ENCODE peak calls at places on chromosomes 4 and X, in four cellular contexts. T is heart left ventricle, M is omental fat pad, O is right lobe of liver. V is an unnamed sample.

GRCh38 chr4:2036866-2037265 is 22.3 kb upstream of the NAT8L start:
- ATAC-seq in O (no peak), M (no peak), T (no peak), V (no peak)

GRCh38 chrX:20506739-20507138 is 240.0 kb upstream of the RPS6KA3 start:
- ATAC-seq in M (no peak), O (no peak), T (no peak), V (no peak)

GRCh38 chrX:128800138-128800537 is 723.2 kb downstream of the SMARCA1 start:
- ATAC-seq in T (no peak), O (no peak), M (no peak), V (no peak)

GRCh38 chr4:187603093-187603395 is 392.5 kb upstream of the ZFP42 start:
- ATAC-seq in T (no peak), O (no peak), M (no peak), V (no peak)

GRCh38 chrX:19827088-19827487 is 60.3 kb downstream of the SH3KBP1 start:
- ATAC-seq in O (no peak), T (no peak), M (no peak), V (no peak)

GRCh38 chrX:119288890-119289393 is 52.9 kb downstream of the PGRMC1 start:
- ATAC-seq in O (no peak), T (no peak), M (no peak), V (no peak)

GRCh38 chr4:92455329-92455839 is 151.6 kb downstream of the GRID2 start:
- ATAC-seq in M (no peak), O (no peak), T (no peak), V (no peak)

GRCh38 chr4:146134761-146135160 is 40.8 kb upstream of the LSM6 start:
- ATAC-seq in T (no peak), M (no peak), O (peak), V (peak)

GRCh38 chr4:100206850-100207249 is 16.6 kb upstream of the DDIT4L start:
- ATAC-seq in M (no peak), T (no peak), O (no peak), V (no peak)

GRCh38 chr4:87884976-87885574 is 52.3 kb downstream of the MEPE start:
- ATAC-seq in O (no peak), T (no peak), M (no peak), V (no peak)

GRCh38 chr4:78627966-78628678 is 76.6 kb downstream of the ANXA3 start:
- ATAC-seq in O (no peak), T (no peak), M (no peak), V (no peak)

GRCh38 chr4:130077275-130077674 is 981.3 kb downstream of the C4orf33 start:
- ATAC-seq in T (no peak), M (no peak), O (no peak), V (no peak)

GRCh38 chr4:94237271-94237670 is 29.6 kb downstream of the SMARCAD1 start:
- ATAC-seq in M (no peak), T (no peak), O (no peak), V (no peak)

GRCh38 chrX:42755820-42756219 is 22.1 kb downstream of the PPP1R2C start:
- ATAC-seq in T (peak), M (no peak), O (peak), V (peak)

GRCh38 chr4:132123870-132124623 is 1025.0 kb upstream of the PCDH10 start:
- ATAC-seq in O (no peak), M (no peak), T (no peak), V (no peak)

GRCh38 chr4:138053601-138054322 is 188.4 kb downstream of the SLC7A11 start:
- ATAC-seq in M (peak), T (no peak), O (no peak), V (peak)

GRCh38 chr4:73606465-73606974 is 13.7 kb downstream of the RASSF6 start:
- ATAC-seq in T (no peak), O (no peak), M (no peak), V (no peak)

GRCh38 chrX:153746359-153746758 is 17.7 kb upstream of the PLXNB3 start:
- ATAC-seq in T (no peak), M (no peak), O (no peak), V (no peak)

GRCh38 chrX:150569155-150569477 is 695 bp downstream of the MTM1 start:
- ATAC-seq in T (peak), O (no peak), M (peak), V (peak)

GRCh38 chrX:66014560-66014959 is 25.3 kb downstream of the VSIG4 start:
- ATAC-seq in O (no peak), T (no peak), M (no peak), V (no peak)

GRCh38 chr4:80092088-80092487 is 19.1 kb upstream of the ANTXR2 start:
- ATAC-seq in T (no peak), O (no peak), M (no peak), V (no peak)

GRCh38 chr4:2859514-2859913 is 15.9 kb downstream of the ADD1 start:
- ATAC-seq in O (no peak), T (no peak), M (no peak), V (no peak)

GRCh38 chr4:6548201-6548881 is 26.6 kb upstream of the MAN2B2 start:
- ATAC-seq in T (peak), M (no peak), O (peak), V (no peak)

GRCh38 chr4:53905935-53906377 is 158.4 kb downstream of the CHIC2 start:
- ATAC-seq in T (peak), O (peak), M (no peak), V (no peak)

GRCh38 chr4:123599920-123600394 is 203.4 kb downstream of the SPRY1 start:
- ATAC-seq in T (peak), O (peak), M (peak), V (peak)

GRCh38 chrX:17547658-17548057 is 172.7 kb downstream of the NHS start:
- ATAC-seq in T (peak), O (no peak), M (no peak), V (no peak)

GRCh38 chrX:129938081-129938480 is 32.1 kb downstream of the UTP14A start:
- ATAC-seq in O (no peak), T (no peak), M (no peak), V (no peak)

GRCh38 chr4:15504041-15504440 is 34.4 kb downstream of the CC2D2A start:
- ATAC-seq in M (no peak), O (no peak), T (no peak), V (no peak)

GRCh38 chr4:26724522-26724921 is 136.1 kb upstream of the STIM2 start:
- ATAC-seq in O (no peak), T (no peak), M (no peak), V (no peak)

GRCh38 chr4:147480502-147480890 is 401 bp upstream of the EDNRA start:
- ATAC-seq in T (peak), O (no peak), M (no peak), V (no peak)

GRCh38 chr4:166882221-166882620 is 352.1 kb downstream of the SPOCK3 start:
- ATAC-seq in T (no peak), M (no peak), O (no peak), V (no peak)

GRCh38 chrX:28349888-28350287 is 237.4 kb upstream of the IL1RAPL1 start:
- ATAC-seq in T (no peak), M (no peak), O (no peak), V (no peak)

GRCh38 chrX:72621163-72621562 is 48.5 kb upstream of the HDAC8 start:
- ATAC-seq in O (no peak), M (no peak), T (no peak), V (no peak)

GRCh38 chrX:150863191-150863590 is 35.3 kb downstream of the CD99L2 start:
- ATAC-seq in M (no peak), O (no peak), T (no peak), V (no peak)

GRCh38 chr4:152100378-152101201 is 339.8 kb upstream of the GATB start:
- ATAC-seq in M (no peak), O (peak), T (peak), V (peak)